ENCODE peak calls at places on chromosomes 7 and 10, in seven cellular contexts. F, W, H, D, P, J and R are unnamed samples. For H3K27me3, the result is how much of the 10 kb centered on the place peaks cover.

GRCh38 chr7:259751-260405 is 30.1 kb upstream of the FOXL3 start:
- DNase-seq in F (no peak), W (no peak), H (peak), D (peak), P (no peak), J (no peak), R (no peak)

GRCh38 chr10:43166207-43166878 is 28.1 kb downstream of the CSGALNACT2 start:
- DNase-seq in F (no peak), W (no peak), H (no peak), D (no peak), P (no peak), J (no peak), R (no peak)

GRCh38 chr7:27112361-27112760 is 9.9 kb upstream of the HOXA2 start:
- DNase-seq in F (no peak), W (no peak), H (no peak), D (no peak), P (no peak), J (no peak), R (no peak)

GRCh38 chr7:31122649-31123058 is 70.5 kb downstream of the ADCYAP1R1 start:
- DNase-seq in F (peak), W (peak), H (peak), D (peak), P (peak), J (no peak), R (peak)

GRCh38 chr7:44184874-44185446 is 4.3 kb downstream of the GCK start:
- DNase-seq in F (no peak), W (no peak), H (no peak), D (no peak), P (no peak), J (no peak), R (no peak)

GRCh38 chr10:88553116-88553752 is 29.9 kb downstream of the RNLS start:
- DNase-seq in F (peak), W (peak), H (no peak), D (peak), P (peak), J (peak), R (no peak)

GRCh38 chr10:19638173-19638872 is 177.9 kb upstream of the PLXDC2 start:
- DNase-seq in F (no peak), W (no peak), H (no peak), D (no peak), P (no peak), J (no peak), R (no peak)

GRCh38 chr10:66835400-66835799 is 90.4 kb upstream of the LRRTM3 start:
- DNase-seq in F (no peak), W (no peak), H (no peak), D (no peak), P (no peak), J (no peak), R (no peak)

GRCh38 chr10:15316144-15316543 is 54.9 kb downstream of the FAM171A1 start:
- DNase-seq in F (no peak), W (no peak), H (no peak), D (no peak), P (no peak), J (no peak), R (no peak)

GRCh38 chr10:114691442-114691941 is 33.4 kb upstream of the ABLIM1 start:
- DNase-seq in F (no peak), W (no peak), H (no peak), D (no peak), P (no peak), J (no peak), R (no peak)

GRCh38 chr10:47282005-47282656 is 17.9 kb upstream of the GDF10 start:
- DNase-seq in F (no peak), W (no peak), H (no peak), D (no peak), P (no peak), J (no peak), R (no peak)

GRCh38 chr10:77504196-77504869 is 133.3 kb downstream of the KCNMA1 start:
- DNase-seq in F (no peak), W (no peak), H (no peak), D (no peak), P (no peak), J (no peak), R (no peak)

GRCh38 chr10:113475381-113475807 is 77.5 kb upstream of the HABP2 start:
- DNase-seq in F (peak), W (no peak), H (no peak), D (no peak), P (peak), J (no peak), R (no peak)

GRCh38 chr7:125927556-125927955 is 997.9 kb upstream of the POT1 start:
- DNase-seq in F (no peak), W (no peak), H (no peak), D (no peak), P (no peak), J (no peak), R (no peak)

GRCh38 chr7:87342231-87342630 is 3.2 kb upstream of the CROT start:
- DNase-seq in F (no peak), W (no peak), H (no peak), D (no peak), P (no peak), J (no peak), R (no peak)

GRCh38 chr10:98405422-98405821 is 9.6 kb downstream of the PYROXD2 start:
- DNase-seq in F (no peak), W (no peak), H (peak), D (no peak), P (no peak), J (no peak), R (no peak)

GRCh38 chr10:110775022-110775379 is 96.7 kb upstream of the PDCD4 start:
- DNase-seq in F (no peak), W (no peak), H (no peak), D (no peak), P (no peak), J (no peak), R (no peak)
- H3K27me3 ChIP-seq in F (under half), W (under half), H (under half), D (under half), P (under half), J (under half), R (under half)

GRCh38 chr7:132272763-132273371 is 303.4 kb downstream of the PLXNA4 start:
- DNase-seq in F (no peak), W (no peak), H (no peak), D (no peak), P (no peak), J (no peak), R (no peak)

GRCh38 chr7:132276252-132276651 is 300.0 kb downstream of the PLXNA4 start:
- DNase-seq in F (no peak), W (no peak), H (no peak), D (no peak), P (no peak), J (no peak), R (no peak)

GRCh38 chr7:132275384-132275783 is 300.9 kb downstream of the PLXNA4 start:
- DNase-seq in F (no peak), W (no peak), H (no peak), D (no peak), P (no peak), J (no peak), R (no peak)

GRCh38 chr7:132276986-132277716 is 299.1 kb downstream of the PLXNA4 start:
- DNase-seq in F (no peak), W (no peak), H (no peak), D (no peak), P (no peak), J (no peak), R (no peak)

GRCh38 chr7:132275811-132276210 is 300.5 kb downstream of the PLXNA4 start:
- DNase-seq in F (no peak), W (no peak), H (no peak), D (no peak), P (no peak), J (no peak), R (no peak)
- H3K27ac ChIP-seq in F (no peak), W (no peak), H (no peak), D (no peak), P (no peak), J (no peak), R (no peak)

GRCh38 chr7:19117870-19118608 is 603 bp upstream of the TWIST1 start:
- DNase-seq in F (no peak), W (no peak), H (peak), D (peak), P (no peak), J (no peak), R (no peak)
- H3K27me3 ChIP-seq in F (under half), W (half or more), H (under half), D (under half), P (under half), J (under half), R (half or more)

GRCh38 chr10:74056081-74056818 is 58.3 kb downstream of the VCL start:
- DNase-seq in F (no peak), W (no peak), H (no peak), D (no peak), P (no peak), J (no peak), R (no peak)

GRCh38 chr10:74063256-74063655 is 65.3 kb downstream of the VCL start:
- DNase-seq in F (no peak), W (no peak), H (no peak), D (no peak), P (no peak), J (no peak), R (no peak)

GRCh38 chr10:74058658-74059057 is 60.7 kb downstream of the VCL start:
- DNase-seq in F (no peak), W (no peak), H (no peak), D (no peak), P (peak), J (no peak), R (no peak)

GRCh38 chr10:74055383-74056065 is 57.6 kb downstream of the VCL start:
- DNase-seq in F (no peak), W (no peak), H (no peak), D (no peak), P (no peak), J (no peak), R (no peak)

GRCh38 chr10:74058071-74058470 is 60.2 kb downstream of the VCL start:
- DNase-seq in F (no peak), W (no peak), H (no peak), D (no peak), P (peak), J (no peak), R (no peak)
- H3K27ac ChIP-seq in F (no peak), W (no peak), H (peak), D (peak), P (no peak), J (no peak), R (peak)